ENCODE peak calls at places on chromosome 5, in nine cellular contexts. One of them, this sample, is unnamed.

GRCh38 chr5:43642428-43642827 is 39.4 kb downstream of the NNT start:
- DNase-seq in iPS-NIHi11: no peak
- DNase-seq in NCI-H1092: no peak
- DNase-seq in head of caudate nucleus: no peak
- DNase-seq in EH: no peak
- DNase-seq in AG10803: no peak
- DNase-seq in NCI-H1105: no peak
- DNase-seq in EL: no peak
- DNase-seq in foreskin keratinocyte: no peak
- DNase-seq in this sample: no peak

GRCh38 chr5:112706446-112707016 is 31.2 kb upstream of the APC start:
- DNase-seq in foreskin keratinocyte: no peak
- DNase-seq in NCI-H1105: no peak
- DNase-seq in NCI-H1092: no peak
- DNase-seq in iPS-NIHi11: no peak
- DNase-seq in EL: no peak
- DNase-seq in head of caudate nucleus: no peak
- DNase-seq in EH: no peak
- DNase-seq in AG10803: no peak
- DNase-seq in this sample: no peak

GRCh38 chr5:137252513-137252912 is 246.6 kb downstream of the SPOCK1 start:
- DNase-seq in AG10803: peak
- DNase-seq in NCI-H1092: no peak
- DNase-seq in NCI-H1105: no peak
- DNase-seq in EH: peak
- DNase-seq in iPS-NIHi11: no peak
- DNase-seq in EL: peak
- DNase-seq in head of caudate nucleus: no peak
- DNase-seq in foreskin keratinocyte: peak
- DNase-seq in this sample: no peak

GRCh38 chr5:9351535-9351934 is 194.3 kb downstream of the SEMA5A start:
- DNase-seq in NCI-H1092: no peak
- DNase-seq in EH: no peak
- DNase-seq in iPS-NIHi11: no peak
- DNase-seq in foreskin keratinocyte: no peak
- DNase-seq in head of caudate nucleus: no peak
- DNase-seq in NCI-H1105: no peak
- DNase-seq in AG10803: peak
- DNase-seq in EL: no peak
- DNase-seq in this sample: no peak

GRCh38 chr5:89883967-89884366 is 525.6 kb downstream of the CETN3 start:
- DNase-seq in head of caudate nucleus: no peak
- DNase-seq in foreskin keratinocyte: no peak
- DNase-seq in EH: no peak
- DNase-seq in NCI-H1092: no peak
- DNase-seq in EL: no peak
- DNase-seq in NCI-H1105: no peak
- DNase-seq in iPS-NIHi11: no peak
- DNase-seq in AG10803: no peak
- DNase-seq in this sample: no peak

GRCh38 chr5:38938424-38938823 is 92.6 kb downstream of the OSMR start:
- DNase-seq in NCI-H1092: no peak
- DNase-seq in EH: peak
- DNase-seq in NCI-H1105: no peak
- DNase-seq in foreskin keratinocyte: no peak
- DNase-seq in EL: peak
- DNase-seq in iPS-NIHi11: no peak
- DNase-seq in AG10803: peak
- DNase-seq in head of caudate nucleus: no peak
- DNase-seq in this sample: no peak

GRCh38 chr5:136132087-136132486 is 558 bp upstream of the SMAD5 start:
- DNase-seq in foreskin keratinocyte: no peak
- DNase-seq in NCI-H1092: no peak
- DNase-seq in AG10803: peak
- DNase-seq in NCI-H1105: no peak
- DNase-seq in EH: peak
- DNase-seq in EL: peak
- DNase-seq in iPS-NIHi11: peak
- DNase-seq in head of caudate nucleus: peak
- DNase-seq in this sample: no peak

GRCh38 chr5:22708770-22709328 is 144.3 kb downstream of the CDH12 start:
- DNase-seq in iPS-NIHi11: peak
- DNase-seq in AG10803: no peak
- DNase-seq in EL: no peak
- DNase-seq in NCI-H1105: no peak
- DNase-seq in head of caudate nucleus: no peak
- DNase-seq in foreskin keratinocyte: no peak
- DNase-seq in NCI-H1092: no peak
- DNase-seq in EH: no peak
- DNase-seq in this sample: no peak

GRCh38 chr5:124436294-124436693 is 310.1 kb downstream of the ZNF608 start:
- DNase-seq in iPS-NIHi11: no peak
- DNase-seq in NCI-H1105: no peak
- DNase-seq in head of caudate nucleus: no peak
- DNase-seq in EL: peak
- DNase-seq in NCI-H1092: no peak
- DNase-seq in foreskin keratinocyte: peak
- DNase-seq in EH: no peak
- DNase-seq in AG10803: no peak
- DNase-seq in this sample: no peak

GRCh38 chr5:57431816-57432215 is 50.8 kb downstream of the ACTBL2 start:
- DNase-seq in foreskin keratinocyte: no peak
- DNase-seq in NCI-H1105: no peak
- DNase-seq in iPS-NIHi11: no peak
- DNase-seq in NCI-H1092: no peak
- DNase-seq in EH: no peak
- DNase-seq in head of caudate nucleus: no peak
- DNase-seq in EL: no peak
- DNase-seq in AG10803: no peak
- DNase-seq in this sample: no peak

GRCh38 chr5:59543826-59544442 is 349.6 kb downstream of the PDE4D start:
- DNase-seq in EH: no peak
- DNase-seq in head of caudate nucleus: no peak
- DNase-seq in iPS-NIHi11: peak
- DNase-seq in EL: no peak
- DNase-seq in AG10803: peak
- DNase-seq in NCI-H1105: no peak
- DNase-seq in foreskin keratinocyte: peak
- DNase-seq in NCI-H1092: no peak
- DNase-seq in this sample: no peak

GRCh38 chr5:177447611-177448243 is 1.1 kb downstream of the PRR7 start:
- DNase-seq in iPS-NIHi11: peak
- DNase-seq in NCI-H1105: no peak
- DNase-seq in EL: peak
- DNase-seq in EH: peak
- DNase-seq in NCI-H1092: peak
- DNase-seq in AG10803: peak
- DNase-seq in head of caudate nucleus: peak
- DNase-seq in foreskin keratinocyte: peak
- DNase-seq in this sample: no peak

This sample was measured in NCI-H1417 treated with DMSO at 0.1 percent for 48 hours.